ENCODE peak calls at places on chromosomes 6 and 20, in nine cellular contexts. Z is A549, K is IMR-90, X is cardiac muscle cell, V is mesenchymal stem cell, B is body of pancreas, H is right lobe of liver, M is stomach, N is OCI-LY7. D is an unnamed sample. For H3K4me1 and H3K9me3, the result is how much of the 10 kb centered on the place peaks cover.

GRCh38 chr6:156909212-156910010 is 132.2 kb downstream of the ARID1B start:
- DNase-seq in Z (no peak), B (no peak), X (no peak), V (no peak), M (no peak), K (no peak), H (no peak), N (no peak), D (no peak)

GRCh38 chr6:42075159-42075838 is 25.0 kb downstream of the TAF8 start:
- DNase-seq in K (peak), M (peak), Z (peak), N (peak), H (peak), B (peak), X (peak), V (peak), D (peak)

GRCh38 chr6:2714359-2714895 is 36.3 kb downstream of the MYLK4 start:
- DNase-seq in M (no peak), N (no peak), H (no peak), B (no peak), X (peak), Z (peak), V (peak), K (peak), D (no peak)

GRCh38 chr6:1604991-1605821 is 4.5 kb upstream of the FOXC1 start:
- DNase-seq in H (no peak), M (no peak), V (no peak), K (no peak), N (no peak), X (no peak), Z (no peak), B (no peak), D (no peak)

GRCh38 chr20:25485872-25486271 is 78.4 kb downstream of the GINS1 start:
- DNase-seq in M (no peak), Z (no peak), K (no peak), V (no peak), X (no peak), B (no peak), H (no peak), N (no peak), D (no peak)

GRCh38 chr6:143950874-143951273 is 57.2 kb downstream of the PLAGL1 start:
- DNase-seq in V (no peak), M (no peak), K (no peak), Z (no peak), N (no peak), B (no peak), X (no peak), H (no peak), D (no peak)

GRCh38 chr6:136037885-136038460 is 186.5 kb downstream of the PDE7B start:
- DNase-seq in N (no peak), H (no peak), K (peak), Z (no peak), V (peak), B (no peak), M (no peak), X (peak), D (no peak)

GRCh38 chr6:69589626-69590025 is 207.2 kb downstream of the LMBRD1 start:
- DNase-seq in V (no peak), N (no peak), Z (no peak), M (no peak), X (no peak), H (no peak), K (no peak), B (no peak), D (no peak)

GRCh38 chr6:135534773-135535380 is 37.3 kb upstream of the AHI1 start:
- DNase-seq in V (peak), K (peak), N (no peak), Z (no peak), X (peak), M (no peak), B (no peak), H (no peak), D (no peak)

GRCh38 chr20:34791289-34792020 is 34.0 kb downstream of the NCOA6 start:
- DNase-seq in N (no peak), B (no peak), V (peak), X (peak), Z (no peak), M (no peak), K (peak), H (no peak), D (no peak)

GRCh38 chr6:145214570-145214969 is 520.8 kb downstream of the EPM2A start:
- DNase-seq in H (no peak), K (peak), V (peak), N (peak), X (peak), Z (peak), B (no peak), M (no peak), D (no peak)

GRCh38 chr6:121849477-121849876 is 414.0 kb downstream of the GJA1 start:
- DNase-seq in K (peak), Z (peak), X (peak), H (no peak), B (peak), V (peak), M (peak), N (peak), D (no peak)

GRCh38 chr6:87936065-87936464 is 111.6 kb upstream of the SPACA1 start:
- DNase-seq in B (no peak), V (no peak), K (no peak), M (no peak), X (no peak), N (no peak), Z (no peak), H (no peak), D (no peak)

GRCh38 chr6:20877008-20877937 is 343.0 kb downstream of the CDKAL1 start:
- DNase-seq in H (peak), X (peak), M (peak), Z (peak), N (no peak), K (peak), B (peak), V (peak), D (no peak)

GRCh38 chr6:150191809-150192208 is 49.0 kb downstream of the PPP1R14C start:
- DNase-seq in H (no peak), B (no peak), Z (peak), X (peak), M (no peak), K (peak), N (no peak), V (peak), D (no peak)

GRCh38 chr20:38674178-38675133 is 49.8 kb upstream of the SLC32A1 start:
- DNase-seq in K (peak), H (peak), X (peak), V (peak), N (peak), Z (no peak), B (peak), M (no peak), D (no peak)

GRCh38 chr6:170464524-170464979 is 88.6 kb downstream of the PSMB1 start:
- DNase-seq in X (no peak), H (no peak), N (no peak), Z (no peak), V (no peak), K (no peak), M (no peak), B (no peak), D (no peak)

GRCh38 chr6:36141961-36142360 is 11.6 kb downstream of the MAPK13 start:
- DNase-seq in B (no peak), Z (no peak), H (no peak), V (no peak), X (no peak), N (no peak), K (no peak), M (no peak), D (no peak)

GRCh38 chr6:36141091-36141490 is 10.8 kb downstream of the MAPK13 start:
- DNase-seq in N (no peak), B (no peak), Z (no peak), X (no peak), M (no peak), V (no peak), K (no peak), H (no peak), D (no peak)

GRCh38 chr6:36139991-36140710 is 9.8 kb downstream of the MAPK13 start:
- DNase-seq in V (no peak), B (no peak), M (no peak), N (peak), X (no peak), H (no peak), Z (no peak), K (no peak), D (no peak)

GRCh38 chr6:36138667-36139066 is 8.4 kb downstream of the MAPK13 start:
- DNase-seq in V (no peak), X (no peak), H (no peak), M (no peak), B (no peak), N (no peak), Z (no peak), K (no peak), D (no peak)

DNA sequence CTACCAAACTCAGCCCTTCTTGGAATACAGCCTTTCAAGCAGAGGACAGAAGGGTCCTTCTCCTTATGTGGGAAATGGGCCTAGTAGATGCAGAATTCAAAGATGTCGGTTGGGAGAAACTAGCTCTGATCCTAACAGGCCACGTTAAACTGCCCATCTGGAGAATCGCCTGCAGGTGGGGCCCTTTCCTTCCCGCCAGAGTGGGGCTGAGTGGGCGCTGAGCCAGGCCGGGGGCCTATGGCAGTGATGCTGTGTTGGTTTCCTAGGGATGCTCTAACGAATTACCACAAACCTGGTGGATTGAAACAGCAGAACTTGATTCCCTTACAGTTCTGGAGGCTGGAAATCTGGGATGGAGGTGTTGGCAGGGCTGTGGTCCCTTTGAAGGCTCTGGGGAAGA is 9.1 kb downstream of the MAPK13 start:
- DNase-seq in X (peak), Z (no peak), B (no peak), V (no peak), N (no peak), M (no peak), H (no peak), K (no peak), D (no peak)
- H3K4me1 ChIP-seq in X (under half), Z (under half), B (under half), V (under half), N (under half), M (under half), H (under half), K (under half), D (under half)

GRCh38 chr6:27547157-27548075 is 74.5 kb upstream of the ZNF184 start:
- DNase-seq in V (peak), M (no peak), Z (peak), N (peak), K (peak), B (no peak), H (no peak), X (peak), D (no peak)
- H3K9me3 ChIP-seq in V (under half), M (under half), Z (under half), N (under half), K (under half), B (under half), H (under half), X (under half), D (under half)

GRCh38 chr6:112244428-112244827 is 9.9 kb downstream of the LAMA4 start:
- DNase-seq in M (no peak), B (no peak), X (no peak), N (no peak), V (no peak), H (no peak), K (no peak), Z (no peak), D (no peak)
- H3K4me3 ChIP-seq in M (no peak), B (no peak), X (no peak), N (no peak), V (no peak), H (no peak), K (no peak), Z (no peak), D (no peak)

GRCh38 chr20:47533518-47534062 is 31.9 kb downstream of the NCOA3 start:
- DNase-seq in Z (no peak), B (no peak), M (no peak), H (no peak), N (no peak), X (no peak), K (no peak), V (no peak), D (no peak)

GRCh38 chr20:47534405-47534804 is 32.7 kb downstream of the NCOA3 start:
- DNase-seq in X (no peak), K (no peak), B (no peak), H (no peak), Z (no peak), N (no peak), M (no peak), V (no peak), D (no peak)

GRCh38 chr20:47535088-47535487 is 33.4 kb downstream of the NCOA3 start:
- DNase-seq in N (peak), B (no peak), H (no peak), K (no peak), X (no peak), M (no peak), V (no peak), Z (peak), D (no peak)

GRCh38 chr20:47532002-47532401 is 30.3 kb downstream of the NCOA3 start:
- DNase-seq in V (no peak), M (no peak), Z (no peak), X (no peak), N (no peak), H (no peak), B (no peak), K (no peak), D (no peak)

DNA sequence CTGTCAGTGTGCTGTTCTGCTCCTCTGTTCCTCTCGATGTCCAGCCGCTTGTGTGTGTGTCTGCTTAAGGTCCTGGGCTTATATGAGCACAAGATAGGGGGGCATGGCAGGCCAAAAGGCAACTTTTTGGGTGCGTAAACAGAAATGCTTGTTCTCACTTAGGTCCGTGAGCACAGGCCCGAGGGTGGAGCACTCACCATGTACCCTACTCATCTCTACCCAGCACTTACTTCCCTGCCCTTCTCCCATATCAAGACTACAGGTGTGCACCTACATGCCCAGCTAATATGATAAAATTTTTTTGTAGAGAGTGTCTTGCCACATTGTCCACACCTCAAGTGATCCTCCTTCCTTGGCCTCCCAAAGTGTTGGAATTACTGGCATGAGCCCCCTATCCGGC is 34.3 kb downstream of the NCOA3 start:
- DNase-seq in V (no peak), K (no peak), H (no peak), N (no peak), B (no peak), M (no peak), Z (no peak), X (no peak), D (no peak)
- H3K4me1 ChIP-seq in V (under half), K (under half), H (under half), N (half or more), B (under half), M (under half), Z (under half), X (under half), D (under half)

GRCh38 chr6:168315626-168316025 is 4.0 kb downstream of the DACT2 start:
- DNase-seq in H (no peak), B (no peak), K (no peak), Z (no peak), X (no peak), M (no peak), V (no peak), N (no peak), D (no peak)
- H3K9me3 ChIP-seq in H (under half), B (under half), K (under half), Z (under half), X (under half), M (under half), V (under half), N (under half), D (under half)

GRCh38 chr6:137819740-137820139 is 47.3 kb upstream of the TNFAIP3 start:
- DNase-seq in X (no peak), N (no peak), H (no peak), V (peak), Z (no peak), B (no peak), M (no peak), K (no peak), D (no peak)
- H3K4me3 ChIP-seq in X (no peak), N (no peak), H (no peak), V (no peak), Z (no peak), B (no peak), M (no peak), K (no peak), D (no peak)

GRCh38 chr6:52186480-52186879 is 305 bp downstream of the IL17A start:
- DNase-seq in H (no peak), N (no peak), M (no peak), V (no peak), B (no peak), X (no peak), Z (no peak), K (no peak), D (no peak)
- H3K4me1 ChIP-seq in H (under half), N (under half), M (under half), V (under half), B (under half), X (under half), Z (under half), K (under half), D (under half)

D was measured in lower lobe of right lung.